ENCODE peak calls at places on chromosomes 2 and 18, in eight cellular contexts. D is IMR-90, Y is mammary epithelial cell, I is HepG2, P is K562, Q is A549, L is hepatocyte, J is SK-N-SH. K is an unnamed sample.

GRCh38 chr2:96273763-96274162 is 7.7 kb downstream of the CIAO1 start:
- DNase-seq in Y (no peak), Q (no peak), J (no peak), P (no peak), I (peak; percentile 32), L (no peak), D (peak; percentile 37), K (no peak)

GRCh38 chr2:68650645-68651044 is 7.3 kb downstream of the PROKR1 start:
- DNase-seq in Y (no peak), J (no peak), Q (no peak), L (no peak), D (no peak), I (no peak), P (no peak), K (no peak)

GRCh38 chr2:7825591-7826312 is 856.1 kb upstream of the ID2 start:
- DNase-seq in Y (peak; percentile 99), J (no peak), P (no peak), I (peak; percentile 80), Q (peak; percentile 80), L (peak; percentile 32), D (peak; percentile 68), K (no peak)

GRCh38 chr2:42044939-42045338 is 2.9 kb upstream of the PKDCC start:
- DNase-seq in D (no peak), P (no peak), Q (no peak), J (peak; percentile 76), I (no peak), Y (no peak), L (no peak), K (no peak)

GRCh38 chr18:48815581-48816324 is 135.0 kb downstream of the SMAD7 start:
- DNase-seq in Y (no peak), J (no peak), L (no peak), Q (no peak), I (no peak), D (peak; percentile 62), P (no peak), K (no peak)

GRCh38 chr2:131520526-131520925 is 7.2 kb upstream of the CCDC74A start:
- DNase-seq in J (no peak), I (no peak), L (no peak), Y (no peak), P (peak; percentile 2), Q (no peak), D (no peak), K (no peak)

GRCh38 chr2:199704358-199705238 is 146.4 kb downstream of the FTCDNL1 start:
- DNase-seq in Q (peak; percentile 52), L (peak; percentile 44), I (peak; percentile 53), Y (peak; percentile 31), P (peak; percentile 19), D (peak; percentile 24), J (no peak), K (peak; percentile 4)

GRCh38 chr18:27223570-27224340 is 38.6 kb upstream of the CHST9 start:
- DNase-seq in Y (peak; percentile 53), Q (no peak), J (no peak), L (no peak), P (no peak), I (no peak), D (no peak), K (no peak)

GRCh38 chr2:152089238-152089637 is 9.6 kb downstream of the CACNB4 start:
- DNase-seq in P (no peak), L (no peak), J (no peak), Q (no peak), Y (no peak), D (no peak), I (no peak), K (no peak)

GRCh38 chr18:9613550-9614400 is 584 bp downstream of the PPP4R1 start:
- DNase-seq in J (peak; percentile 80), Y (peak; percentile 65), L (peak; percentile 84), P (peak; percentile 81), I (peak; percentile 39), Q (peak; percentile 52), D (peak; percentile 27), K (peak; percentile 53)

GRCh38 chr18:50662177-50662576 is 102.3 kb downstream of the MAPK4 start:
- DNase-seq in L (peak; percentile 35), P (peak; percentile 37), Y (peak; percentile 5), D (peak; percentile 4), Q (peak; percentile 36), J (peak; percentile 39), I (peak; percentile 21), K (no peak)
- TF ChIP-seq CTCF in L (peak; percentile 32), P (peak; percentile 39), Y (peak; percentile 32), D (peak; percentile 26), Q (peak; percentile 22), J (peak; percentile 43), I (peak; percentile 63), K (no peak)

GRCh38 chr2:47346-48218 is 1.3 kb upstream of the FAM110C start:
- DNase-seq in D (no peak), I (no peak), Y (no peak), J (no peak), Q (no peak), L (peak; percentile 36), P (no peak), K (no peak)
- H3K27ac ChIP-seq in D (no peak overlapping the region), I (no peak overlapping the region), Y (peak overlapping the region; percentile 91), J (no peak overlapping the region), Q (no peak overlapping the region), L (peak overlapping the region; percentile 95), P (no peak overlapping the region), K (no peak overlapping the region)

GRCh38 chr2:229407170-229407569 is 136.1 kb upstream of the PID1 start:
- DNase-seq in D (peak; percentile 74), I (peak; percentile 49), J (no peak), Q (peak; percentile 90), P (no peak), L (peak; percentile 87), Y (peak; percentile 99), K (peak; percentile 70)

DNA sequence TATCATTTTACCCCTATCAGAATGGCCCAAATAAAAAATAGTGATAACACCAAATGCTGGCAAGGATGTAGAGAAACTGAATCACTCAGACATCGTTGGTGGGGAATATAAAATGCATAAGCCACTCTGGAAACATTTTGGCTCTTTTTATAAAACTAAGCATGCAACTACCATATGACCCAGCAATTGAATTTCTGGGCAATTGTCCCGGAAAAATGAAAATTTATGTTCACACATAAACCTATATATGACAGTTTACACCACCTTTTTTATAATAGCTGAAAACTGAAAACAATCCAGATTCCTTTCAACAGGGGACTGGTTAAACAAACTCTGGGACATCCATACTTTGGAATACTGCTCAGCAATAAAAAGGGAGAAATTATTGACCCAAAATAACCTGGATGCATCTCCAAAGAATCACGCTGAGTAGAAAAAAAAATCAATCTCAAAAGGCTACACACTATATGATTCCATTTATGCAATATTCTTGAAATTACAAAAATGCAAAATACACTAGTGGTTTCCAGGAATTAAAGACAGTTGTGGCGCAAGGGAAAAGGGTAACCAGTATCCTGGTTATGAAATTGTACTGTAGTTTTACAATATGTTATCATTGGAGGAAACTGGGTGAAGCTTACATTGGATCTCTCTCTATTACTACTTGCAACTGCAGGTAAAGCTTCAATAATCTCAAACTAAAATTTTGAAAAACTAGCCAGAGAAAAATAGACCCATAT is 130.2 kb upstream of the PID1 start:
- DNase-seq in J (no peak), Q (no peak), L (no peak), D (no peak), Y (no peak), P (no peak), I (no peak), K (no peak)
- H3K4me2 ChIP-seq in J (no peak overlapping the region), Q (no peak overlapping the region), L (no peak overlapping the region), D (no peak overlapping the region), Y (no peak overlapping the region), P (no peak overlapping the region), I (no peak overlapping the region), K (no peak overlapping the region)

DNA sequence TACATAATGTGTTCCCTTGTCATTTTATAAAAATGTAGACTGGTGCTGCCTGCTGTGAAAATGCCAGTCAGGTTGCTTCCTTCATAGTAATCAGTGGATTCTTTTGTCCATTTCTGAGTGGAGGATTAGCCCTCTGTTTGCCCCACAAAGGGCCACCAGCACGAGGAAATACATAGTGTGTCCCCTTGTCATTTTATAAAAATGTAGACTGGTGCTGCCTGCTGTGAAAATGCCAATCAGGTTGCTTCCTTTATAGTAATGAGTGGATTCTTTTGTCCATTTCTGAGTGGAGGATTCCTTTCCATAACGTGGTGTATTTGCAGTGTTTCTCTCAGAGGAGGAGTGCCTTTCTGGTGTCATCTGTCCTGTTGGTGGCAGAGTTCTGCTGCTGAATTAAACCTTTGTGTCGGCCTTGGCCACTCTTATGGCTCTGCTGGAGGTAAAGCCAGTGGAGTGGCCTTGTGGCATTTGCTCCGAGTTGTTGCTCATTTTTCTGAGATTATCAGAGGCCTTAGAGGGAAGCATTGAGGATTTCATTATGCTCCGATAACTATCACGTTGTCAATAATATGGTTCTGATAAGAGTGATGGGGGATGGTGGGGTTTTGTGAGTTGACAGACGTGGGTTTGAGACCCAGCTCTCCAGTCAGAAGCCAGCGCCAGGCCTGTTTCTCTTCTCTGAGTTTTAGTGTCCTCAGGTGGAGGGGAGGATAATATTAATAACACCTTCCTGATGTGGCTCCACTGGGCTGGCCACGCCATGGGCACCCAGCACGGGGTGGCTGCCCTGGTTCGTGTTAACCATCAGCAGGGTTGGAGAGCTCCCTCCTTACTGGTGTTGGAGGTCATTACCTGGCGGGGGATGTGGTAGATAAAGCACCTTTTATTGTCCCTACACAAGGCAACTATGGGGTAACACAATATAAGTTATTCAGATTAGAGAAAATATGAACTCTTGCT is 96.6 kb downstream of the NEDD4L start:
- DNase-seq in P (no peak), L (no peak), D (no peak), Q (no peak), J (no peak), I (peak; percentile 39), Y (no peak), K (no peak)
- TF ChIP-seq CTCF in P (no peak), L (peak; percentile 17), D (no peak), Q (no peak), J (no peak), I (peak; percentile 62), Y (no peak), K (no peak)

GRCh38 chr2:237661799-237662328 is 34.5 kb downstream of the LRRFIP1 start:
- DNase-seq in Q (no peak), Y (no peak), L (no peak), J (no peak), P (no peak), I (no peak), D (no peak), K (no peak)

GRCh38 chr2:237665713-237666143 is 38.3 kb downstream of the LRRFIP1 start:
- DNase-seq in I (peak; percentile 33), D (no peak), L (no peak), P (no peak), Y (no peak), J (no peak), Q (no peak), K (no peak)

GRCh38 chr2:237662671-237663093 is 35.3 kb downstream of the LRRFIP1 start:
- DNase-seq in L (peak; percentile 94), P (peak; percentile 19), Y (peak; percentile 94), J (peak; percentile 63), I (peak; percentile 71), D (peak; percentile 90), Q (no peak), K (peak; percentile 78)

GRCh38 chr2:237664151-237664550 is 36.8 kb downstream of the LRRFIP1 start:
- DNase-seq in D (no peak), L (no peak), Q (no peak), I (no peak), P (no peak), J (no peak), Y (no peak), K (no peak)

DNA sequence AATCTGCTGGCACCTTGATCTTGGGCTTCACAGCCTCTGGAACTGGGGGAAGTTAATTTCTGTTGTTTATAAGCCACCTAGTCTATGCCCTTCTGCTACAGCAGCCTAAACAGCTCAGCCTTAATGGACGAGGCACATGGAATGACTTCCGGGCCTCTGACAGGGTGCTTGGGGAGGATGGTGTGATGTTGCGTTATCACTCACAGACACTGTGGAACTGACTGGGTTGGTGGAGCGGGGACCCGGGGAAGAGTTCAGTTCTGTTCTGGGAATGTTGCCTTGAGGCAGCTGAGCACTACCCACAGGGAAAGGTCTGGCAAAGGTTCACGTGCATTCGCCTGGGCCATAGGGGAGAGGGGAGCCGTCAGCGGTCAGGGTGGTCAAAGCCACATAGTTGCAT is 36.1 kb downstream of the LRRFIP1 start:
- DNase-seq in J (no peak), P (no peak), I (no peak), L (no peak), Y (no peak), D (no peak), Q (no peak), K (no peak)
- H3K27ac ChIP-seq in J (no peak overlapping the region), P (no peak overlapping the region), I (no peak overlapping the region), L (peak overlapping the region; percentile 53), Y (no peak overlapping the region), D (no peak overlapping the region), Q (no peak overlapping the region), K (no peak overlapping the region)

K was measured in endothelial cell of umbilical vein.